ENCODE peak calls at places on chromosomes 5 and 9, in five cellular contexts. J is brain microvascular endothelial cell, U is sigmoid colon, L is SK-N-SH, B is adrenal gland. M is an unnamed sample.

GRCh38 chr5:102901821-102902448 is 146.8 kb downstream of the PAM start:
- DNase-seq in J (no peak), U (no peak), L (no peak), B (no peak), M (no peak)

GRCh38 chr5:176650354-176650884 is 3.1 kb downstream of the TSPAN17 start:
- DNase-seq in J (no peak), U (no peak), L (no peak), B (no peak), M (no peak)

GRCh38 chr9:27645166-27645840 is 72.0 kb upstream of the C9orf72 start:
- DNase-seq in J (no peak), U (no peak), L (no peak), B (no peak), M (peak; percentile 87)

GRCh38 chr9:76603448-76603895 is 144.5 kb downstream of the GCNT1 start:
- DNase-seq in J (no peak), U (no peak), L (no peak), B (no peak), M (no peak)

GRCh38 chr5:123283537-123283936 is 139.7 kb downstream of the CEP120 start:
- DNase-seq in J (no peak), U (no peak), L (peak; percentile 37), B (no peak), M (no peak)

GRCh38 chr9:14031761-14032279 is 282.1 kb downstream of the NFIB start:
- DNase-seq in J (peak; percentile 19), U (no peak), L (no peak), B (no peak), M (no peak)

GRCh38 chr5:33842456-33842855 is 49.3 kb downstream of the ADAMTS12 start:
- DNase-seq in J (no peak), U (no peak), L (no peak), B (no peak), M (no peak)

GRCh38 chr5:73448072-73448432 is 525 bp downstream of the FOXD1 start:
- DNase-seq in J (no peak), U (no peak), L (peak; percentile 57), B (no peak), M (peak; percentile 43)

GRCh38 chr5:61333351-61334223 is 1.5 kb downstream of the ZSWIM6 start:
- DNase-seq in J (no peak), U (peak; percentile 73), L (peak; percentile 74), B (peak; percentile 56), M (no peak)

GRCh38 chr5:102856374-102856748 is 101.3 kb downstream of the PAM start:
- DNase-seq in J (peak; percentile 9), U (no peak), L (no peak), B (no peak), M (no peak)

GRCh38 chr9:127707766-127708165 is 978 bp downstream of the CFAP157 start:
- DNase-seq in J (no peak), U (no peak), L (no peak), B (no peak), M (no peak)

GRCh38 chr9:133945314-133945975 is 46.7 kb downstream of the VAV2 start:
- DNase-seq in J (no peak), U (peak; percentile 59), L (no peak), B (no peak), M (no peak)

GRCh38 chr9:95073042-95073607 is 244.4 kb downstream of the FANCC start:
- DNase-seq in J (no peak), U (peak; percentile 68), L (no peak), B (no peak), M (peak; percentile 40)

GRCh38 chr9:88641471-88642240 is 106.7 kb downstream of the NXNL2 start:
- DNase-seq in J (no peak), U (no peak), L (no peak), B (no peak), M (no peak)

GRCh38 chr5:175082346-175082745 is 358.0 kb downstream of the MSX2 start:
- DNase-seq in J (no peak), U (no peak), L (no peak), B (no peak), M (no peak)

GRCh38 chr9:133718533-133719315 is 19.4 kb downstream of the SARDH start:
- DNase-seq in J (no peak), U (peak; percentile 52), L (no peak), B (no peak), M (no peak)

GRCh38 chr9:63859475-63860215 is 1425.4 kb downstream of the FOXD4L5 start:
- DNase-seq in J (no peak), U (no peak), L (peak; percentile 86), B (no peak), M (peak; percentile 54)

GRCh38 chr5:9222054-9222738 is 323.7 kb downstream of the SEMA5A start:
- DNase-seq in J (no peak), U (no peak), L (peak; percentile 18), B (no peak), M (peak; percentile 87)

GRCh38 chr5:72178910-72179815 is 71.9 kb downstream of the MAP1B start:
- DNase-seq in J (peak; percentile 89), U (peak; percentile 86), L (peak; percentile 30), B (peak; percentile 46), M (no peak)

GRCh38 chr5:74798977-74799911 is 32.2 kb downstream of the NSA2 start:
- DNase-seq in J (no peak), U (no peak), L (no peak), B (no peak), M (no peak)

GRCh38 chr5:133121080-133121479 is 69.3 kb downstream of the HSPA4 start:
- DNase-seq in J (peak; percentile 4), U (no peak), L (no peak), B (no peak), M (no peak)

GRCh38 chr5:73122875-73123810 is 2.8 kb downstream of the TMEM171 start:
- DNase-seq in J (peak; percentile 53), U (no peak), L (no peak), B (no peak), M (no peak)

GRCh38 chr9:32351845-32352244 is 32.6 kb upstream of the ACO1 start:
- DNase-seq in J (no peak), U (no peak), L (no peak), B (no peak), M (peak; percentile 49)

GRCh38 chr5:176846335-176847140 is 36.2 kb downstream of the UNC5A start:
- DNase-seq in J (no peak), U (no peak), L (no peak), B (no peak), M (no peak)

GRCh38 chr5:177132504-177133118 is 962 bp upstream of the NSD1 start:
- DNase-seq in J (no peak), U (peak; percentile 63), L (peak; percentile 50), B (no peak), M (no peak)

GRCh38 chr5:125274938-125275759 is 528.7 kb upstream of the ZNF608 start:
- DNase-seq in J (peak; percentile 27), U (no peak), L (no peak), B (no peak), M (no peak)

GRCh38 chr5:9302228-9302627 is 243.6 kb downstream of the SEMA5A start:
- DNase-seq in J (no peak), U (no peak), L (no peak), B (no peak), M (no peak)

GRCh38 chr9:2465921-2466460 is 155.6 kb upstream of the VLDLR start:
- DNase-seq in J (peak; percentile 33), U (no peak), L (no peak), B (no peak), M (no peak)

DNA sequence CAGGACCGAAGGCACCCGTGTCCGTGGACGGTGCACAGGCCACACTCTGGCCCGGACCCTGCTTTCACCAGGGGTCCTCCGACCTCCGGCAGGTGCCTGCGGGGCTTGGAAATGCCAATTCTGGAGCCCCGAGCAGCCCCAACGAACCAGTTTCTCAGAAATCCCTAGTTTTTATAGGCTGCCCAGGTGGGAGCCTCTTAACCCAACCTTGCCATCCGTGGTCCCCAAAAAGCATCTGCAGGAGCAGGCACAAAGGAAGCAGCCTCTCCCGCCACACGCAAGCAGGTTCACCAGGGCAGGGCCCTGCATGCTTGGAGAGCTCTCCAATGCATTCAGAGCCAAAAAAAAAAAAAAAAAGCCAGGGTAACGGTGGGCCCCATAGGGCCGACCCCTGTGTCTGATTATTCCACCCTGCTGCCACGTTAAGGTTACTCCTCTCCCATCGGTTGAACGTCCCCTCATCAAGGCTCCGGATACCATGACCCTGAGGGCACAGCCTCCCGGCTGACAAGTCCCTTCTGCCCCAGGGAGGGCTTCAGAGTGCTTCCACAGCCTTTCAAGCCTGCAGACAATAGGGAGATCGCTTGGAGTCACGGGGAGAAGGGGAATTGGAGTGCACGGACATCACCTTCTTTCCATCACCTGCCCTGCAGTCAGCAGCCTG is 796 bp upstream of the TPRN start:
- DNase-seq in J (no peak), U (no peak), L (no peak), B (no peak), M (no peak)
- H3K27ac ChIP-seq in J (no peak overlapping the region), U (peak overlapping the region; percentile 84), L (peak overlapping the region; percentile 46), B (peak overlapping the region; percentile 79), M (peak overlapping the region; percentile 65)

GRCh38 chr9:93587651-93588347 is 11.4 kb downstream of the PHF2 start:
- DNase-seq in J (no peak), U (no peak), L (peak; percentile 55), B (peak; percentile 29), M (peak; percentile 50)
- TF ChIP-seq CTCF in J (peak; percentile 52), U (no peak), L (peak; percentile 22), B (no peak), M (peak; percentile 91)

GRCh38 chr5:4156153-4156552 is 560.5 kb downstream of the IRX1 start:
- DNase-seq in J (no peak), U (no peak), L (no peak), B (no peak), M (no peak)
- H3K4me3 ChIP-seq in J (no peak overlapping the region), U (no peak overlapping the region), L (no peak overlapping the region), B (no peak overlapping the region), M (no peak overlapping the region)

GRCh38 chr5:10702911-10703491 is 58.0 kb downstream of the DAP start:
- DNase-seq in J (peak; percentile 49), U (no peak), L (no peak), B (peak; percentile 47), M (no peak)

GRCh38 chr5:10703676-10704075 is 57.4 kb downstream of the DAP start:
- DNase-seq in J (no peak), U (no peak), L (no peak), B (peak; percentile 44), M (no peak)

GRCh38 chr5:10706326-10706725 is 54.7 kb downstream of the DAP start:
- DNase-seq in J (no peak), U (no peak), L (no peak), B (no peak), M (no peak)

GRCh38 chr5:10705736-10706135 is 55.3 kb downstream of the DAP start:
- DNase-seq in J (no peak), U (no peak), L (no peak), B (no peak), M (no peak)

GRCh38 chr5:10704949-10705621 is 55.9 kb downstream of the DAP start:
- DNase-seq in J (no peak), U (no peak), L (no peak), B (no peak), M (no peak)
- H3K27ac ChIP-seq in J (no peak overlapping the region), U (no peak overlapping the region), L (peak overlapping the region; percentile 55), B (no peak overlapping the region), M (no peak overlapping the region)

DNA sequence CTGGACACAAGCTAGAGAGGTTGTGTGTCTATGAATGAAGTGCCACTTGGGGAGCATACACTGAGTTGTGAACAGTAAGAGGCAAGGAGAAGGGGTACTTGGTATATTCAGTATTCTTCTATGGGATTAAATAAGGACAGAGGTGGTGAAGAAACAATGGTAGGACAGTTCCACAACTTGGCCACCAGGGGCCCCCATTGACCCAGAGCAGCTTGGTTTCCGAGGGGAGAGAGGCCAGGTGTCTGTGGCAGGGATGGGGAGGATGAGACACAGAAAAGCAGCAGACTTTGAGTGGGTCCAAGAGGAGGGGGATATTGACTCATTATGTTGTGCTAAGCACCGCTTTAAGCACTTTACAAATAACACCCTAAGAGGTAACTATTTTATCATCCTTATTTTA is 220.6 kb downstream of the MELK start:
- DNase-seq in J (no peak), U (no peak), L (peak; percentile 24), B (no peak), M (peak; percentile 49)
- TF ChIP-seq CTCF in J (peak; percentile 42), U (no peak), L (peak; percentile 45), B (no peak), M (peak; percentile 59)

M was measured in WERI-Rb-1.